ENCODE peak calls at places on chromosomes 7 and 10, in seven cellular contexts. One of them, this sample, is unnamed.

GRCh38 chr7:151662291-151662690 is 142.6 kb upstream of the RHEB start:
- DNase-seq in HCT116: no peak
- DNase-seq in WERI-Rb-1: no peak
- DNase-seq in lower lobe of right lung: no peak
- DNase-seq in mammary epithelial cell: no peak
- DNase-seq in suprapubic skin: peak; percentile 28
- DNase-seq in mesenchymal stem cell: no peak
- DNase-seq in this sample: peak; percentile 29

GRCh38 chr10:124322191-124322980 is 96.3 kb downstream of the OAT start:
- DNase-seq in HCT116: no peak
- DNase-seq in WERI-Rb-1: no peak
- DNase-seq in mesenchymal stem cell: no peak
- DNase-seq in suprapubic skin: no peak
- DNase-seq in lower lobe of right lung: no peak
- DNase-seq in mammary epithelial cell: no peak
- DNase-seq in this sample: no peak

GRCh38 chr7:55094122-55094690 is 75.4 kb downstream of the EGFR start:
- DNase-seq in HCT116: no peak
- DNase-seq in mammary epithelial cell: no peak
- DNase-seq in lower lobe of right lung: no peak
- DNase-seq in WERI-Rb-1: no peak
- DNase-seq in mesenchymal stem cell: no peak
- DNase-seq in suprapubic skin: no peak
- DNase-seq in this sample: no peak

GRCh38 chr10:68561804-68562649 is 1.9 kb downstream of the TET1 start:
- DNase-seq in suprapubic skin: no peak
- DNase-seq in HCT116: no peak
- DNase-seq in lower lobe of right lung: no peak
- DNase-seq in WERI-Rb-1: no peak
- DNase-seq in mesenchymal stem cell: peak; percentile 66
- DNase-seq in mammary epithelial cell: no peak
- DNase-seq in this sample: peak; percentile 55

GRCh38 chr7:127252736-127253288 is at the start of gene GRM8:
- DNase-seq in lower lobe of right lung: peak; percentile 51
- DNase-seq in mammary epithelial cell: peak; percentile 30
- DNase-seq in suprapubic skin: no peak
- DNase-seq in mesenchymal stem cell: peak; percentile 44
- DNase-seq in HCT116: no peak
- DNase-seq in WERI-Rb-1: peak; percentile 54
- DNase-seq in this sample: peak; percentile 64

GRCh38 chr7:69757990-69758430 is 159.7 kb downstream of the AUTS2 start:
- DNase-seq in WERI-Rb-1: no peak
- DNase-seq in mammary epithelial cell: no peak
- DNase-seq in HCT116: no peak
- DNase-seq in mesenchymal stem cell: peak; percentile 9
- DNase-seq in lower lobe of right lung: no peak
- DNase-seq in suprapubic skin: no peak
- DNase-seq in this sample: no peak

GRCh38 chr7:130961128-130961601 is 227.2 kb upstream of the KLF14 start:
- DNase-seq in mesenchymal stem cell: peak; percentile 89
- DNase-seq in mammary epithelial cell: peak; percentile 96
- DNase-seq in lower lobe of right lung: no peak
- DNase-seq in suprapubic skin: no peak
- DNase-seq in HCT116: peak; percentile 75
- DNase-seq in WERI-Rb-1: no peak
- DNase-seq in this sample: no peak

GRCh38 chr10:6305762-6306321 is 103.1 kb downstream of the PFKFB3 start:
- DNase-seq in WERI-Rb-1: no peak
- DNase-seq in HCT116: no peak
- DNase-seq in mesenchymal stem cell: no peak
- DNase-seq in mammary epithelial cell: no peak
- DNase-seq in suprapubic skin: no peak
- DNase-seq in lower lobe of right lung: no peak
- DNase-seq in this sample: no peak

GRCh38 chr10:70815504-70816219 is at the start of gene SGPL1:
- DNase-seq in WERI-Rb-1: peak; percentile 84
- DNase-seq in HCT116: peak; percentile 55
- DNase-seq in mammary epithelial cell: peak; percentile 81
- DNase-seq in suprapubic skin: peak; percentile 85
- DNase-seq in mesenchymal stem cell: peak; percentile 84
- DNase-seq in lower lobe of right lung: peak; percentile 90
- DNase-seq in this sample: peak; percentile 90

GRCh38 chr7:44798649-44799275 is 2.3 kb downstream of the PPIA start:
- DNase-seq in mesenchymal stem cell: no peak
- DNase-seq in suprapubic skin: no peak
- DNase-seq in WERI-Rb-1: no peak
- DNase-seq in lower lobe of right lung: no peak
- DNase-seq in mammary epithelial cell: no peak
- DNase-seq in HCT116: no peak
- DNase-seq in this sample: no peak

GRCh38 chr7:133310232-133310852 is 57.5 kb downstream of the EXOC4 start:
- DNase-seq in suprapubic skin: no peak
- DNase-seq in lower lobe of right lung: no peak
- DNase-seq in WERI-Rb-1: no peak
- DNase-seq in mammary epithelial cell: no peak
- DNase-seq in mesenchymal stem cell: peak; percentile 7
- DNase-seq in HCT116: no peak
- DNase-seq in this sample: no peak

GRCh38 chr10:97083228-97083860 is 102.4 kb downstream of the SLIT1 start:
- DNase-seq in lower lobe of right lung: no peak
- DNase-seq in suprapubic skin: no peak
- DNase-seq in mammary epithelial cell: no peak
- DNase-seq in mesenchymal stem cell: no peak
- DNase-seq in HCT116: no peak
- DNase-seq in WERI-Rb-1: no peak
- DNase-seq in this sample: no peak

GRCh38 chr10:17273403-17273802 is 45.4 kb downstream of the VIM start:
- DNase-seq in mammary epithelial cell: peak; percentile 88
- DNase-seq in mesenchymal stem cell: peak; percentile 37
- DNase-seq in suprapubic skin: no peak
- DNase-seq in WERI-Rb-1: no peak
- DNase-seq in lower lobe of right lung: no peak
- DNase-seq in HCT116: peak; percentile 22
- DNase-seq in this sample: no peak

GRCh38 chr10:66928791-66929190 is 3.0 kb downstream of the LRRTM3 start:
- DNase-seq in lower lobe of right lung: no peak
- DNase-seq in HCT116: no peak
- DNase-seq in suprapubic skin: no peak
- DNase-seq in WERI-Rb-1: no peak
- DNase-seq in mammary epithelial cell: no peak
- DNase-seq in mesenchymal stem cell: no peak
- DNase-seq in this sample: no peak

GRCh38 chr7:1236831-1237701 is 4.4 kb downstream of the UNCX start:
- DNase-seq in lower lobe of right lung: no peak
- DNase-seq in HCT116: no peak
- DNase-seq in WERI-Rb-1: no peak
- DNase-seq in mesenchymal stem cell: no peak
- DNase-seq in mammary epithelial cell: no peak
- DNase-seq in suprapubic skin: no peak
- DNase-seq in this sample: no peak

GRCh38 chr7:100407285-100408180 is 21.0 kb downstream of the ZCWPW1 start:
- DNase-seq in lower lobe of right lung: no peak
- DNase-seq in WERI-Rb-1: peak; percentile 35
- DNase-seq in suprapubic skin: no peak
- DNase-seq in mammary epithelial cell: peak; percentile 66
- DNase-seq in mesenchymal stem cell: peak; percentile 75
- DNase-seq in HCT116: peak; percentile 58
- DNase-seq in this sample: no peak

GRCh38 chr10:122163182-122164027 is 107.7 kb upstream of the BTBD16 start:
- DNase-seq in lower lobe of right lung: no peak
- DNase-seq in HCT116: no peak
- DNase-seq in suprapubic skin: no peak
- DNase-seq in mammary epithelial cell: no peak
- DNase-seq in mesenchymal stem cell: peak; percentile 60
- DNase-seq in WERI-Rb-1: peak; percentile 80
- DNase-seq in this sample: no peak

GRCh38 chr7:157666530-157667040 is 329.8 kb downstream of the DNAJB6 start:
- DNase-seq in mesenchymal stem cell: no peak
- DNase-seq in mammary epithelial cell: no peak
- DNase-seq in lower lobe of right lung: no peak
- DNase-seq in suprapubic skin: no peak
- DNase-seq in HCT116: no peak
- DNase-seq in WERI-Rb-1: no peak
- DNase-seq in this sample: no peak

GRCh38 chr7:157668221-157668883 is 331.5 kb downstream of the DNAJB6 start:
- DNase-seq in lower lobe of right lung: no peak
- DNase-seq in mammary epithelial cell: no peak
- DNase-seq in mesenchymal stem cell: no peak
- DNase-seq in suprapubic skin: no peak
- DNase-seq in WERI-Rb-1: no peak
- DNase-seq in HCT116: no peak
- DNase-seq in this sample: no peak

GRCh38 chr7:157668884-157669767 is 332.3 kb downstream of the DNAJB6 start:
- DNase-seq in HCT116: no peak
- DNase-seq in mesenchymal stem cell: no peak
- DNase-seq in mammary epithelial cell: no peak
- DNase-seq in WERI-Rb-1: no peak
- DNase-seq in lower lobe of right lung: no peak
- DNase-seq in suprapubic skin: no peak
- DNase-seq in this sample: no peak

GRCh38 chr7:157667261-157667660 is 330.5 kb downstream of the DNAJB6 start:
- DNase-seq in HCT116: no peak
- DNase-seq in WERI-Rb-1: no peak
- DNase-seq in lower lobe of right lung: no peak
- DNase-seq in mesenchymal stem cell: no peak
- DNase-seq in suprapubic skin: no peak
- DNase-seq in mammary epithelial cell: no peak
- DNase-seq in this sample: no peak

GRCh38 chr7:157667731-157668130 is 330.9 kb downstream of the DNAJB6 start:
- DNase-seq in WERI-Rb-1: no peak
- DNase-seq in mammary epithelial cell: no peak
- DNase-seq in HCT116: no peak
- DNase-seq in lower lobe of right lung: no peak
- DNase-seq in suprapubic skin: no peak
- DNase-seq in mesenchymal stem cell: no peak
- DNase-seq in this sample: no peak
- H3K9me3 ChIP-seq in WERI-Rb-1: no peaks in the 10 kb centered on the region
- H3K9me3 ChIP-seq in mammary epithelial cell: peaks cover 11% of the 10 kb centered on the region
- H3K9me3 ChIP-seq in HCT116: no peaks in the 10 kb centered on the region
- H3K9me3 ChIP-seq in lower lobe of right lung: no peaks in the 10 kb centered on the region
- H3K9me3 ChIP-seq in suprapubic skin: no peaks in the 10 kb centered on the region
- H3K9me3 ChIP-seq in mesenchymal stem cell: no peaks in the 10 kb centered on the region
- H3K9me3 ChIP-seq in this sample: no peaks in the 10 kb centered on the region

DNA sequence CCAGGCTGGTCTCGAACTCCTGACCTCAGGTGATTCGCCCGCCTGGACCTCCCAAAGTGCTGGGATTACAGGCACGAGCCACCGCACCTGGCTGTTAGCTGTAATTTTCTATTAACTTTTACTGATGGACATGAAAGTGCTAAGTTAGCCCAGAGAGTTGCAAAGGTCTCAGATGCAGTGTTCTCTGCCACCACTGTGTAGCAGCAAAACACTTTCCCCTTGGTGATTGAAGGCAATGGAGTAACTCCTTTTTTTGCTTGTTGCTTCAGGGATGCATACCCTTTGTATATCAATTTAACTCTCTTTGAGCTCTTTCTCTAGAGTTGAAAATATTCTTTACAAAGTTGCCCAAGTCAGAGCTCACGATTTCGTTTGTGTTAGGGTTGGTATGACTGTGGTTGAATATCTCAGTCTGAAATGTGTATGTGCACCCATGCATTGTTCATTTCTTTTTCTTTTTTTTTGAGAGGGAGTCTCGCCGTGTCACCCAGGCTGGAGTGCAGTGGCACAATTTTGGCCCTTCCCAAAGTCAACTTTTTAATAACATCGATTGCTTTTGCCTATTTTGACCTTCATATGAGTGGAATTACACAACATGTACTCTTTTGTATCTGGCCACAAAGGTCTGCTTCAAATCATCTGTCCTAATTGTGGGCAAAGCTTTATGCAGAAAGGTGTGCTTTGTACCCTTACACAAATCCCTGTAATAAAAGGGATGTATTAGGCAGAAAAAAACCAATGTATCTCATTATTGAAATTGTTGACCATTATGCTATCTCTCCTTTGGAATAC is 52.6 kb downstream of the GTF2I start:
- DNase-seq in suprapubic skin: no peak
- DNase-seq in WERI-Rb-1: no peak
- DNase-seq in mesenchymal stem cell: no peak
- DNase-seq in HCT116: no peak
- DNase-seq in lower lobe of right lung: no peak
- DNase-seq in mammary epithelial cell: peak; percentile 1
- DNase-seq in this sample: no peak
- H3K36me3 ChIP-seq in suprapubic skin: peaks cover 94% of the 10 kb centered on the region
- H3K36me3 ChIP-seq in WERI-Rb-1: peaks cover 87% of the 10 kb centered on the region
- H3K36me3 ChIP-seq in mesenchymal stem cell: peaks cover 37% of the 10 kb centered on the region
- H3K36me3 ChIP-seq in HCT116: peaks cover 40% of the 10 kb centered on the region
- H3K36me3 ChIP-seq in lower lobe of right lung: peaks cover 93% of the 10 kb centered on the region
- H3K36me3 ChIP-seq in mammary epithelial cell: peaks cover 56% of the 10 kb centered on the region
- H3K36me3 ChIP-seq in this sample: peaks cover 75% of the 10 kb centered on the region

GRCh38 chr10:133529576-133529946 is 2.4 kb downstream of the CYP2E1 start:
- DNase-seq in mammary epithelial cell: no peak
- DNase-seq in mesenchymal stem cell: no peak
- DNase-seq in WERI-Rb-1: no peak
- DNase-seq in lower lobe of right lung: no peak
- DNase-seq in HCT116: no peak
- DNase-seq in suprapubic skin: no peak
- DNase-seq in this sample: no peak
- H3K9me3 ChIP-seq in mammary epithelial cell: peaks cover 3% of the 10 kb centered on the region
- H3K9me3 ChIP-seq in mesenchymal stem cell: no peaks in the 10 kb centered on the region
- H3K9me3 ChIP-seq in WERI-Rb-1: peaks cover 7% of the 10 kb centered on the region
- H3K9me3 ChIP-seq in lower lobe of right lung: no peaks in the 10 kb centered on the region
- H3K9me3 ChIP-seq in HCT116: no peaks in the 10 kb centered on the region
- H3K9me3 ChIP-seq in suprapubic skin: no peaks in the 10 kb centered on the region
- H3K9me3 ChIP-seq in this sample: no peaks in the 10 kb centered on the region

GRCh38 chr10:72340510-72340895 is 14.2 kb downstream of the DNAJB12 start:
- DNase-seq in lower lobe of right lung: peak; percentile 85
- DNase-seq in suprapubic skin: no peak
- DNase-seq in HCT116: no peak
- DNase-seq in mammary epithelial cell: no peak
- DNase-seq in mesenchymal stem cell: peak; percentile 70
- DNase-seq in WERI-Rb-1: peak; percentile 75
- DNase-seq in this sample: peak; percentile 77

GRCh38 chr10:72337039-72337629 is 17.6 kb downstream of the DNAJB12 start:
- DNase-seq in WERI-Rb-1: peak; percentile 72
- DNase-seq in suprapubic skin: peak; percentile 92
- DNase-seq in HCT116: no peak
- DNase-seq in lower lobe of right lung: peak; percentile 88
- DNase-seq in mammary epithelial cell: peak; percentile 69
- DNase-seq in mesenchymal stem cell: peak; percentile 76
- DNase-seq in this sample: peak; percentile 84

GRCh38 chr10:72336259-72337038 is 18.3 kb downstream of the DNAJB12 start:
- DNase-seq in WERI-Rb-1: no peak
- DNase-seq in mammary epithelial cell: peak; percentile 68
- DNase-seq in mesenchymal stem cell: no peak
- DNase-seq in lower lobe of right lung: peak; percentile 44
- DNase-seq in HCT116: no peak
- DNase-seq in suprapubic skin: no peak
- DNase-seq in this sample: no peak

GRCh38 chr10:72337722-72338121 is 17.0 kb downstream of the DNAJB12 start:
- DNase-seq in mammary epithelial cell: no peak
- DNase-seq in suprapubic skin: no peak
- DNase-seq in HCT116: no peak
- DNase-seq in WERI-Rb-1: no peak
- DNase-seq in lower lobe of right lung: no peak
- DNase-seq in mesenchymal stem cell: no peak
- DNase-seq in this sample: no peak

DNA sequence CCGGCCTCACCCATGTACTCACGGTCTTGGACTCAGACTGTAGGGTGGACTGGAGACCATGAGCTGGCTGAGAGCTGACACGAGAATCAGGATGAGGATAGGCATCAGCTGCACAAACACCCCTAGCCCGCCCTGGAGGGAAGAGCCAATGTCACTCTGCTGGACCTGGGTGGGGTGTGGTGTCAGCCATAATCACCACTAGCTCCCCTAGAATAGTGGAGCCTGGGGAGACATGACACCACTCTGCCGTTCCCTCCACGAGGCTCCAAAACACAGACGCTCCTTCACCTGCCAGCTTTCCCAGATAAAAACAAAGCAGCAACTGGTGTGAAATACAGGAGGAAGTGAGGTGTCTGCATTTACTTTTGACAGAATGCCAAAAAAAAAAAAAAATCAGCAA is 16.5 kb downstream of the DNAJB12 start:
- DNase-seq in mesenchymal stem cell: no peak
- DNase-seq in mammary epithelial cell: no peak
- DNase-seq in suprapubic skin: no peak
- DNase-seq in WERI-Rb-1: no peak
- DNase-seq in lower lobe of right lung: no peak
- DNase-seq in HCT116: no peak
- DNase-seq in this sample: peak; percentile 12
- H3K36me3 ChIP-seq in mesenchymal stem cell: peaks cover 54% of the 10 kb centered on the region
- H3K36me3 ChIP-seq in mammary epithelial cell: peaks cover 14% of the 10 kb centered on the region
- H3K36me3 ChIP-seq in suprapubic skin: peaks cover 71% of the 10 kb centered on the region
- H3K36me3 ChIP-seq in WERI-Rb-1: peaks cover 63% of the 10 kb centered on the region
- H3K36me3 ChIP-seq in lower lobe of right lung: peaks cover 88% of the 10 kb centered on the region
- H3K36me3 ChIP-seq in HCT116: peaks cover 13% of the 10 kb centered on the region
- H3K36me3 ChIP-seq in this sample: peaks cover 58% of the 10 kb centered on the region

This sample was measured in tibial artery.